ENCODE peak calls at places on chromosome 1, in six cellular contexts. One of them, this sample, is unnamed.

GRCh38 chr1:231301990-231302389 is 35.7 kb downstream of the EXOC8 start:
- DNase-seq in colonic mucosa: no peak
- DNase-seq in amniotic stem cell: no peak
- DNase-seq in body of pancreas: no peak
- DNase-seq in T-helper 1 cell: no peak
- DNase-seq in H54: no peak
- DNase-seq in this sample: no peak

GRCh38 chr1:94029135-94029993 is 91.6 kb downstream of the ABCA4 start:
- DNase-seq in colonic mucosa: no peak
- DNase-seq in amniotic stem cell: no peak
- DNase-seq in body of pancreas: no peak
- DNase-seq in T-helper 1 cell: no peak
- DNase-seq in H54: no peak
- DNase-seq in this sample: no peak

GRCh38 chr1:6273380-6273891 is 12.5 kb upstream of the GPR153 start:
- DNase-seq in colonic mucosa: no peak
- DNase-seq in amniotic stem cell: no peak
- DNase-seq in body of pancreas: no peak
- DNase-seq in T-helper 1 cell: no peak
- DNase-seq in H54: no peak
- DNase-seq in this sample: no peak

GRCh38 chr1:184605941-184606340 is 148.7 kb downstream of the EDEM3 start:
- DNase-seq in colonic mucosa: no peak
- DNase-seq in amniotic stem cell: no peak
- DNase-seq in body of pancreas: no peak
- DNase-seq in T-helper 1 cell: no peak
- DNase-seq in H54: no peak
- DNase-seq in this sample: no peak

GRCh38 chr1:32208891-32209309 is at the start of gene DCDC2B:
- DNase-seq in colonic mucosa: peak
- DNase-seq in amniotic stem cell: no peak
- DNase-seq in body of pancreas: peak
- DNase-seq in T-helper 1 cell: no peak
- DNase-seq in H54: peak
- DNase-seq in this sample: peak

GRCh38 chr1:17984510-17985085 is 123.0 kb upstream of the IGSF21 start:
- DNase-seq in colonic mucosa: peak
- DNase-seq in amniotic stem cell: no peak
- DNase-seq in body of pancreas: peak
- DNase-seq in T-helper 1 cell: no peak
- DNase-seq in H54: peak
- DNase-seq in this sample: peak

GRCh38 chr1:227896710-227897655 is 50.7 kb downstream of the WNT9A start:
- DNase-seq in colonic mucosa: no peak
- DNase-seq in amniotic stem cell: no peak
- DNase-seq in body of pancreas: peak
- DNase-seq in T-helper 1 cell: no peak
- DNase-seq in H54: no peak
- DNase-seq in this sample: peak

GRCh38 chr1:201400257-201401230 is 1.4 kb upstream of the LAD1 start:
- DNase-seq in colonic mucosa: no peak
- DNase-seq in amniotic stem cell: no peak
- DNase-seq in body of pancreas: no peak
- DNase-seq in T-helper 1 cell: no peak
- DNase-seq in H54: no peak
- DNase-seq in this sample: no peak

GRCh38 chr1:160428655-160429054 is 28.3 kb downstream of the VANGL2 start:
- DNase-seq in colonic mucosa: peak
- DNase-seq in amniotic stem cell: no peak
- DNase-seq in body of pancreas: peak
- DNase-seq in T-helper 1 cell: no peak
- DNase-seq in H54: peak
- DNase-seq in this sample: peak

GRCh38 chr1:25565626-25566025 is 22.2 kb downstream of the LDLRAP1 start:
- DNase-seq in colonic mucosa: no peak
- DNase-seq in amniotic stem cell: no peak
- DNase-seq in body of pancreas: no peak
- DNase-seq in T-helper 1 cell: no peak
- DNase-seq in H54: no peak
- DNase-seq in this sample: no peak

GRCh38 chr1:2493691-2494322 is 17.7 kb downstream of the PLCH2 start:
- DNase-seq in colonic mucosa: no peak
- DNase-seq in amniotic stem cell: no peak
- DNase-seq in body of pancreas: no peak
- DNase-seq in T-helper 1 cell: no peak
- DNase-seq in H54: no peak
- DNase-seq in this sample: peak

GRCh38 chr1:79711001-79711431 is 704.5 kb upstream of the ADGRL4 start:
- DNase-seq in colonic mucosa: no peak
- DNase-seq in amniotic stem cell: no peak
- DNase-seq in body of pancreas: no peak
- DNase-seq in T-helper 1 cell: no peak
- DNase-seq in H54: no peak
- DNase-seq in this sample: no peak

GRCh38 chr1:63004868-63005267 is 220.9 kb downstream of the ATG4C start:
- DNase-seq in colonic mucosa: no peak
- DNase-seq in amniotic stem cell: no peak
- DNase-seq in body of pancreas: no peak
- DNase-seq in T-helper 1 cell: no peak
- DNase-seq in H54: no peak
- DNase-seq in this sample: no peak

GRCh38 chr1:63730211-63730610 is 43.6 kb upstream of the ROR1 start:
- DNase-seq in colonic mucosa: no peak
- DNase-seq in amniotic stem cell: no peak
- DNase-seq in body of pancreas: no peak
- DNase-seq in T-helper 1 cell: no peak
- DNase-seq in H54: no peak
- DNase-seq in this sample: no peak

GRCh38 chr1:237677979-237678378 is 212.7 kb downstream of the ZP4 start:
- DNase-seq in colonic mucosa: no peak
- DNase-seq in amniotic stem cell: peak
- DNase-seq in body of pancreas: no peak
- DNase-seq in T-helper 1 cell: no peak
- DNase-seq in H54: peak
- DNase-seq in this sample: no peak

GRCh38 chr1:64933296-64934070 is 32.9 kb downstream of the JAK1 start:
- DNase-seq in colonic mucosa: no peak
- DNase-seq in amniotic stem cell: peak
- DNase-seq in body of pancreas: no peak
- DNase-seq in T-helper 1 cell: no peak
- DNase-seq in H54: peak
- DNase-seq in this sample: no peak

GRCh38 chr1:48617227-48617626 is 145.2 kb upstream of the SPATA6 start:
- DNase-seq in colonic mucosa: no peak
- DNase-seq in amniotic stem cell: no peak
- DNase-seq in body of pancreas: no peak
- DNase-seq in T-helper 1 cell: no peak
- DNase-seq in H54: no peak
- DNase-seq in this sample: no peak

This sample was measured in Peyer's patch.